ENCODE peak calls at places on chromosome 15, in eight cellular contexts. U, Z, B, N, O, I, H and G are unnamed samples.
A peak's percentile ranks its signal among the peaks of the same experiment; 100 is the strongest.

GRCh38 chr15:28047277-28047676 is 51.8 kb downstream of the OCA2 start:
- DNase-seq in U (no peak), Z (no peak), B (no peak), N (no peak), O (no peak), I (no peak), H (no peak), G (no peak)

GRCh38 chr15:99268431-99268830 is 17.1 kb downstream of the LRRC28 start:
- DNase-seq in U (no peak), Z (no peak), B (no peak), N (no peak), O (no peak), I (no peak), H (no peak), G (no peak)

GRCh38 chr15:61380270-61380669 is 151.2 kb upstream of the RORA start:
- DNase-seq in U (no peak), Z (no peak), B (no peak), N (no peak), O (no peak), I (no peak), H (no peak), G (no peak)

GRCh38 chr15:30043211-30043655 is 39.5 kb upstream of the GOLGA8J start:
- DNase-seq in U (no peak), Z (no peak), B (no peak), N (no peak), O (no peak), I (peak; percentile 40), H (no peak), G (no peak)

GRCh38 chr15:46580487-46580886 is 945.7 kb downstream of the SQOR start:
- DNase-seq in U (no peak), Z (no peak), B (no peak), N (no peak), O (no peak), I (no peak), H (no peak), G (no peak)

GRCh38 chr15:39685999-39686613 is 96.5 kb downstream of the FSIP1 start:
- DNase-seq in U (peak; percentile 40), Z (no peak), B (peak; percentile 71), N (no peak), O (no peak), I (peak; percentile 56), H (peak; percentile 21), G (no peak)

GRCh38 chr15:101314726-101315125 is 19.7 kb upstream of the SNRPA1 start:
- DNase-seq in U (no peak), Z (no peak), B (no peak), N (no peak), O (no peak), I (no peak), H (no peak), G (no peak)

GRCh38 chr15:101193063-101193712 is 58.7 kb downstream of the CHSY1 start:
- DNase-seq in U (no peak), Z (no peak), B (no peak), N (no peak), O (no peak), I (no peak), H (no peak), G (no peak)

GRCh38 chr15:96218623-96219465 is 111.7 kb upstream of the NR2F2 start:
- DNase-seq in U (no peak), Z (no peak), B (no peak), N (no peak), O (no peak), I (no peak), H (no peak), G (no peak)

GRCh38 chr15:57146394-57147140 is 228.1 kb downstream of the TCF12 start:
- DNase-seq in U (peak; percentile 13), Z (no peak), B (peak; percentile 56), N (no peak), O (peak; percentile 19), I (peak; percentile 56), H (peak; percentile 31), G (no peak)
- TF ChIP-seq CTCF in U (peak; percentile 41), Z (peak; percentile 99), B (peak; percentile 69), N (peak; percentile 83), O (peak; percentile 42), I (peak; percentile 95), H (peak; percentile 63), G (peak; percentile 74)

GRCh38 chr15:67049351-67050044 is 15.9 kb upstream of the SMAD3 start:
- DNase-seq in U (no peak), Z (no peak), B (no peak), N (no peak), O (no peak), I (peak; percentile 96), H (peak; percentile 49), G (no peak)
- TF ChIP-seq CTCF in U (no peak), Z (peak; percentile 42), B (no peak), N (no peak), O (no peak), I (peak; percentile 39), H (no peak), G (no peak)

GRCh38 chr15:92898988-92899909 is 875 bp upstream of the CHD2 start:
- DNase-seq in U (no peak), Z (no peak), B (no peak), N (no peak), O (no peak), I (peak; percentile 73), H (peak; percentile 51), G (no peak)
- TF ChIP-seq CTCF in U (peak; percentile 5), Z (peak; percentile 76), B (peak; percentile 35), N (peak; percentile 50), O (peak; percentile 37), I (peak; percentile 61), H (peak; percentile 70), G (peak; percentile 62)

GRCh38 chr15:51171578-51171932 is 76.8 kb upstream of the TNFAIP8L3 start:
- DNase-seq in U (no peak), Z (no peak), B (no peak), N (no peak), O (no peak), I (no peak), H (no peak), G (no peak)

GRCh38 chr15:51172190-51172589 is 77.5 kb upstream of the TNFAIP8L3 start:
- DNase-seq in U (no peak), Z (no peak), B (no peak), N (no peak), O (no peak), I (no peak), H (no peak), G (no peak)

GRCh38 chr15:51168700-51169099 is 74.0 kb upstream of the TNFAIP8L3 start:
- DNase-seq in U (no peak), Z (no peak), B (no peak), N (no peak), O (no peak), I (no peak), H (no peak), G (no peak)

GRCh38 chr15:51170882-51171577 is 76.3 kb upstream of the TNFAIP8L3 start:
- DNase-seq in U (no peak), Z (no peak), B (no peak), N (no peak), O (no peak), I (no peak), H (no peak), G (no peak)
- TF ChIP-seq CTCF in U (no peak), Z (no peak), B (no peak), N (no peak), O (no peak), I (no peak), H (no peak), G (no peak)

DNA sequence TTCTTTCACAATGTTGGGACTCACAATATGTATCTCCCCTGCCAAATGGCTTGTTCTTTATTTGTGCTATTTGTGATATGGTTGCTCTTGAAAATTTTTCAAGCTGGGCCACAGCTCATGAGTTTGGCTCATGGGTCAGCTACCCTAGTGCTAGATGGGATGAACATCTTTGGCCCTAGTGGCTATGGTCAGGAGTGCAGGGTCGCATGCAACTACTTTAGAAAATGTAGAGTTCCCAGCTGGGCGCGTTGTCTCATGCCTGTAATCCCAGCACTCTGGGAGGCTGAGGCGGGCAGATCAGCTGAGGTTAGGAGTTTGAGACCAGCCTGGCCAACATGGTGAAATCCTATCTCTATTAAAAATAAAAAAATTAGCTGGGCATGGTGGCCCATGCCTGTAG is 55.8 kb downstream of the POLR2M start:
- DNase-seq in U (no peak), Z (no peak), B (no peak), N (no peak), O (no peak), I (no peak), H (peak; percentile 10), G (no peak)
- TF ChIP-seq CTCF in U (no peak), Z (no peak), B (no peak), N (no peak), O (peak; percentile 14), I (no peak), H (peak; percentile 20), G (peak; percentile 53)

GRCh38 chr15:65213241-65213640 is 2.0 kb upstream of the CILP start:
- DNase-seq in U (no peak), Z (no peak), B (no peak), N (no peak), O (no peak), I (no peak), H (no peak), G (no peak)

GRCh38 chr15:65214010-65214409 is 2.7 kb upstream of the CILP start:
- DNase-seq in U (no peak), Z (no peak), B (no peak), N (no peak), O (no peak), I (no peak), H (no peak), G (no peak)

GRCh38 chr15:65209701-65210643 is 1.3 kb downstream of the CILP start:
- DNase-seq in U (no peak), Z (no peak), B (no peak), N (no peak), O (no peak), I (no peak), H (no peak), G (no peak)

GRCh38 chr15:65211157-65211982 is at the start of gene CILP:
- DNase-seq in U (no peak), Z (no peak), B (peak; percentile 53), N (no peak), O (no peak), I (no peak), H (no peak), G (no peak)

GRCh38 chr15:65212097-65212496 is 824 bp upstream of the CILP start:
- DNase-seq in U (peak; percentile 70), Z (no peak), B (peak; percentile 36), N (no peak), O (peak; percentile 22), I (peak; percentile 54), H (peak; percentile 31), G (no peak)
- TF ChIP-seq CTCF in U (peak; percentile 58), Z (peak; percentile 65), B (peak; percentile 45), N (peak; percentile 10), O (peak; percentile 83), I (peak; percentile 48), H (peak; percentile 43), G (no peak)

GRCh38 chr15:31317033-31317979 is 9.3 kb upstream of the KLF13 start:
- DNase-seq in U (no peak), Z (no peak), B (no peak), N (peak; percentile 13), O (no peak), I (no peak), H (no peak), G (no peak)
- TF ChIP-seq CTCF in U (no peak), Z (no peak), B (no peak), N (no peak), O (no peak), I (no peak), H (no peak), G (no peak)

DNA sequence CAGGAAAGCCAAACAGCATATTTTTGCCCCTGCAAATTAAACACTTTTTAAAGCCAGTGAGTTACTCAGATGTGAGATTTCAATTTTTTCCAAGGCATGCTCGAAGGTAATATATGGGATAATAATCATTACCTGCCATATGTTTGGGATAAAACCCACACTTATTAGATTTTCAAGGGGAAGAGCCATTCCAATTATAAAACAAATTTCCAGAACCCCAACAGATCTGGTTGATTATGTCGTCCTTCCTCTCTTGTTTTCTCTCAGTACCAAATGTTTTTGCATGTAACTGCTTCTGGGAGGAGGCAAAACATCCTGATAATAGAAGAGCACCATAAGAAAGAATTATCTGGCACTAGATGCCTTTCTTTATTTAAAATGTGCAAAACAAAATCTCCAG is 115.1 kb downstream of the AKAP13 start:
- DNase-seq in U (no peak), Z (no peak), B (no peak), N (no peak), O (no peak), I (no peak), H (no peak), G (no peak)
- TF ChIP-seq CTCF in U (no peak), Z (no peak), B (no peak), N (no peak), O (no peak), I (no peak), H (no peak), G (no peak)